ENCODE peak calls at places on chromosomes 11 and 22, in five cellular contexts. D is stimulated activated CD4-positive, alpha-beta T cell treated with anti-CD3 and anti-CD28 coated beads, Interleukin-12 subunit alpha, Interleukin-12 subunit beta, amount 100 ng/mL, for 4 hours; J is activated T-helper 1 cell treated with anti-CD3 and anti-CD28 coated beads, Interleukin-2, amount 50 U/mL, for 16 hours; E is kidney epithelial cell; Y is SK-MEL-5. W is an unnamed sample.

GRCh38 chr22:39904864-39905263 is 4.0 kb downstream of the GRAP2 start:
- DNase-seq in D (no peak), J (no peak), E (no peak), Y (no peak), W (no peak)

GRCh38 chr22:39349967-39350802 is at the start of gene SYNGR1:
- DNase-seq in D (peak), J (no peak), E (no peak), Y (no peak), W (peak)

GRCh38 chr11:119055901-119056300 is 1.1 kb downstream of the HYOU1 start:
- DNase-seq in D (no peak), J (no peak), E (no peak), Y (peak), W (no peak)

GRCh38 chr11:82732734-82733443 is 775 bp downstream of the FAM181B start:
- DNase-seq in D (no peak), J (no peak), E (no peak), Y (no peak), W (no peak)

GRCh38 chr11:12359761-12360160 is 17.6 kb upstream of the PARVA start:
- DNase-seq in D (no peak), J (no peak), E (no peak), Y (no peak), W (no peak)

GRCh38 chr11:67255353-67255752 is 10.9 kb upstream of the GRK2 start:
- DNase-seq in D (no peak), J (no peak), E (no peak), Y (no peak), W (no peak)

GRCh38 chr11:86172894-86173293 is 71.7 kb upstream of the EED start:
- DNase-seq in D (no peak), J (no peak), E (peak), Y (no peak), W (no peak)

GRCh38 chr11:111417011-111417765 is 38.1 kb upstream of the POU2AF1 start:
- DNase-seq in D (peak), J (no peak), E (no peak), Y (no peak), W (no peak)

GRCh38 chr11:71244116-71244815 is 8.1 kb downstream of the SHANK2 start:
- DNase-seq in D (no peak), J (no peak), E (no peak), Y (no peak), W (no peak)

GRCh38 chr11:129141748-129142475 is 50.2 kb downstream of the ARHGAP32 start:
- DNase-seq in D (no peak), J (no peak), E (no peak), Y (peak), W (no peak)

GRCh38 chr11:45527898-45528297 is 137.5 kb downstream of the CHST1 start:
- DNase-seq in D (no peak), J (no peak), E (no peak), Y (no peak), W (no peak)

GRCh38 chr22:37161442-37161841 is 11.7 kb upstream of the IL2RB start:
- DNase-seq in D (no peak), J (no peak), E (no peak), Y (peak), W (no peak)

GRCh38 chr11:103031834-103032233 is 60.1 kb downstream of the DCUN1D5 start:
- DNase-seq in D (no peak), J (no peak), E (no peak), Y (no peak), W (no peak)

GRCh38 chr22:49026476-49027121 is 801.1 kb downstream of the BRD1 start:
- DNase-seq in D (no peak), J (no peak), E (no peak), Y (peak), W (no peak)

GRCh38 chr11:42967653-42968052 is 344.1 kb upstream of the API5 start:
- DNase-seq in D (no peak), J (no peak), E (no peak), Y (no peak), W (no peak)

GRCh38 chr22:19928207-19928606 is 13.4 kb upstream of the COMT start:
- DNase-seq in D (no peak), J (no peak), E (no peak), Y (no peak), W (no peak)

GRCh38 chr22:36395061-36395849 is 7.5 kb upstream of the MYH9 start:
- DNase-seq in D (no peak), J (no peak), E (no peak), Y (no peak), W (no peak)

GRCh38 chr11:1782831-1783724 is 19.4 kb upstream of the CTSD start:
- DNase-seq in D (no peak), J (no peak), E (peak), Y (peak), W (no peak)

GRCh38 chr11:67354314-67355022 is 1.1 kb upstream of the POLD4 start:
- DNase-seq in D (no peak), J (no peak), E (peak), Y (no peak), W (peak)

GRCh38 chr22:23832226-23833016 is 6.4 kb downstream of the DERL3 start:
- DNase-seq in D (no peak), J (no peak), E (no peak), Y (no peak), W (no peak)

GRCh38 chr11:123505546-123506299 is 75.7 kb downstream of the GRAMD1B start:
- DNase-seq in D (no peak), J (no peak), E (peak), Y (no peak), W (no peak)

GRCh38 chr11:74487875-74488274 is 5.6 kb downstream of the LIPT2 start:
- DNase-seq in D (no peak), J (no peak), E (no peak), Y (peak), W (no peak)

GRCh38 chr22:35394810-35395563 is 5.0 kb upstream of the MCM5 start:
- DNase-seq in D (no peak), J (no peak), E (no peak), Y (no peak), W (no peak)

GRCh38 chr11:92302766-92303165 is 78.1 kb downstream of the FAT3 start:
- DNase-seq in D (no peak), J (no peak), E (no peak), Y (no peak), W (no peak)

GRCh38 chr11:116835042-116835772 is 2.2 kb downstream of the APOA1 start:
- DNase-seq in D (no peak), J (no peak), E (no peak), Y (no peak), W (no peak)

GRCh38 chr11:74462631-74463030 is 4.7 kb downstream of the KCNE3 start:
- DNase-seq in D (no peak), J (no peak), E (no peak), Y (no peak), W (no peak)

GRCh38 chr11:110565344-110565684 is 135.6 kb downstream of the FDX1 start:
- DNase-seq in D (no peak), J (no peak), E (no peak), Y (no peak), W (no peak)

GRCh38 chr22:32733196-32733595 is 68.3 kb upstream of the TIMP3 start:
- DNase-seq in D (no peak), J (no peak), E (no peak), Y (peak), W (no peak)

GRCh38 chr11:92104349-92104748 is 120.3 kb upstream of the FAT3 start:
- DNase-seq in D (no peak), J (no peak), E (no peak), Y (no peak), W (no peak)

GRCh38 chr11:100731471-100731870 is 44.4 kb downstream of the ARHGAP42 start:
- DNase-seq in D (no peak), J (no peak), E (no peak), Y (no peak), W (no peak)

GRCh38 chr22:24284747-24285203 is 14.1 kb downstream of the SPECC1L start:
- DNase-seq in D (no peak), J (no peak), E (no peak), Y (no peak), W (no peak)

GRCh38 chr11:132721526-132721925 is 810.8 kb downstream of the OPCML start:
- DNase-seq in D (no peak), J (no peak), E (no peak), Y (no peak), W (no peak)

GRCh38 chr11:128595221-128595620 is 7.9 kb upstream of the ETS1 start:
- DNase-seq in D (no peak), J (no peak), E (no peak), Y (no peak), W (no peak)

GRCh38 chr22:17258015-17258827 is 39.0 kb upstream of the ADA2 start:
- DNase-seq in D (peak), J (peak), E (peak), Y (no peak), W (peak)

GRCh38 chr11:10930224-10930960 is 72.5 kb upstream of the ZBED5 start:
- DNase-seq in D (peak), J (no peak), E (no peak), Y (no peak), W (peak)

GRCh38 chr11:68040957-68041591 is 2.2 kb downstream of the TCIRG1 start:
- DNase-seq in D (no peak), J (no peak), E (no peak), Y (no peak), W (no peak)

GRCh38 chr11:107591098-107591445 is at the start of gene ELMOD1:
- DNase-seq in D (peak), J (peak), E (no peak), Y (peak), W (peak)

GRCh38 chr11:61472868-61473267 is 35.7 kb upstream of the LRRC10B start:
- DNase-seq in D (no peak), J (no peak), E (no peak), Y (no peak), W (peak)

GRCh38 chr22:37060801-37061610 is 9.5 kb downstream of the KCTD17 start:
- DNase-seq in D (peak), J (peak), E (no peak), Y (no peak), W (no peak)

GRCh38 chr11:73945396-73945795 is 5.4 kb upstream of the DNAJB13 start:
- DNase-seq in D (no peak), J (no peak), E (no peak), Y (no peak), W (no peak)